ENCODE peak calls at places on chromosome 4, in eight cellular contexts. H is left lung, D is B cell, M is hypothalamus, W is chondrocyte, T is caudate nucleus, F is retina, Q is epithelial cell of prostate. K is an unnamed sample.

GRCh38 chr4:5746829-5747745 is 36.1 kb downstream of the EVC start:
- DNase-seq in F (peak), D (no peak), Q (no peak), H (no peak), W (no peak), M (no peak), T (no peak), K (no peak)

GRCh38 chr4:110793381-110793801 is 170.5 kb upstream of the PITX2 start:
- DNase-seq in T (no peak), H (no peak), Q (no peak), M (no peak), F (no peak), D (no peak), W (no peak), K (no peak)

GRCh38 chr4:5839751-5840674 is 52.9 kb downstream of the CRMP1 start:
- DNase-seq in M (peak), Q (no peak), H (no peak), T (no peak), F (no peak), W (no peak), D (no peak), K (no peak)

GRCh38 chr4:113584407-113585150 is 177.0 kb downstream of the CAMK2D start:
- DNase-seq in M (no peak), W (no peak), D (no peak), T (no peak), H (no peak), F (peak), Q (no peak), K (no peak)

GRCh38 chr4:152524429-152524828 is 11.5 kb downstream of the FBXW7 start:
- DNase-seq in Q (no peak), M (no peak), W (no peak), H (no peak), T (no peak), D (no peak), F (no peak), K (no peak)

GRCh38 chr4:1044469-1045192 is 33.2 kb downstream of the FGFRL1 start:
- DNase-seq in H (peak), D (no peak), F (peak), T (no peak), M (no peak), Q (no peak), W (peak), K (no peak)

GRCh38 chr4:74117024-74117534 is 18.1 kb upstream of the CXCL2 start:
- DNase-seq in D (no peak), M (peak), T (no peak), F (no peak), Q (no peak), H (no peak), W (no peak), K (no peak)

GRCh38 chr4:86036729-86037128 is 323.1 kb downstream of the MAPK10 start:
- DNase-seq in D (no peak), W (no peak), Q (no peak), T (no peak), H (no peak), F (no peak), M (no peak), K (no peak)

GRCh38 chr4:133130171-133130570 is 18.9 kb upstream of the PCDH10 start:
- DNase-seq in H (no peak), T (no peak), F (no peak), D (no peak), Q (no peak), W (no peak), M (no peak), K (no peak)

GRCh38 chr4:140448162-140448561 is 20.7 kb upstream of the CLGN start:
- DNase-seq in M (no peak), H (no peak), W (no peak), D (no peak), Q (no peak), T (no peak), F (no peak), K (no peak)

GRCh38 chr4:66575024-66575696 is 904.9 kb upstream of the EPHA5 start:
- DNase-seq in F (no peak), W (peak), Q (peak), D (no peak), M (no peak), T (no peak), H (peak), K (no peak)

GRCh38 chr4:148857234-148857972 is 415.2 kb upstream of the NR3C2 start:
- DNase-seq in F (no peak), W (no peak), H (no peak), M (no peak), Q (no peak), D (no peak), T (no peak), K (no peak)